ENCODE peak calls at places on chromosome 11, in five cellular contexts. E is stimulated activated naive CD8-positive, alpha-beta T cell treated with anti-CD3 and anti-CD28 coated beads, Interleukin-15, Interleukin-2, amounts not matched to agents 100 U/mL and 50 U/mL, for 24 hours; J is MM.1S; A is NCI-H1417; X is stimulated activated CD8-positive, alpha-beta memory T cell treated with anti-CD3 and anti-CD28 coated beads, Interleukin-4, amount 100 ng/mL, for 24 hours. O is an unnamed sample.

GRCh38 chr11:112174789-112175595 is at the start of gene BCO2:
- DNase-seq in E (peak; percentile 57), X (peak; percentile 24), A (peak; percentile 75), J (peak; percentile 16), O (peak; percentile 77)

GRCh38 chr11:606245-606644 is 9.5 kb downstream of the IRF7 start:
- DNase-seq in X (no peak), J (no peak), A (peak; percentile 34), E (no peak), O (no peak)

GRCh38 chr11:68420171-68420570 is 40.4 kb upstream of the PPP6R3 start:
- DNase-seq in A (no peak), E (no peak), X (no peak), J (no peak), O (no peak)

GRCh38 chr11:71432761-71433647 is 15.2 kb downstream of the DHCR7 start:
- DNase-seq in A (no peak), E (no peak), J (no peak), X (no peak), O (no peak)

GRCh38 chr11:17277024-17277584 is 565 bp downstream of the NUCB2 start:
- DNase-seq in A (peak; percentile 84), X (no peak), E (peak; percentile 57), J (peak; percentile 69), O (peak; percentile 78)

GRCh38 chr11:84290647-84291046 is 1004.5 kb upstream of the CCDC90B start:
- DNase-seq in J (no peak), A (no peak), X (no peak), E (no peak), O (no peak)

GRCh38 chr11:45026835-45027234 is 76.2 kb upstream of the TP53I11 start:
- DNase-seq in A (peak; percentile 75), J (no peak), E (no peak), X (no peak), O (no peak)

GRCh38 chr11:133819114-133819513 is 26.2 kb downstream of the SPATA19 start:
- DNase-seq in E (no peak), A (no peak), J (no peak), X (no peak), O (no peak)

GRCh38 chr11:77823775-77824174 is 2.8 kb downstream of the AAMDC start:
- DNase-seq in E (no peak), A (no peak), X (no peak), J (no peak), O (no peak)

GRCh38 chr11:6703247-6704063 is 20.3 kb upstream of the MRPL17 start:
- DNase-seq in E (no peak), J (peak; percentile 29), X (no peak), A (peak; percentile 23), O (peak; percentile 66)

GRCh38 chr11:13486926-13487660 is 8.7 kb downstream of the PTH start:
- DNase-seq in E (peak; percentile 63), X (peak; percentile 58), A (peak; percentile 41), J (no peak), O (no peak)

GRCh38 chr11:131666617-131667016 is 296.2 kb downstream of the NTM start:
- DNase-seq in A (no peak), X (no peak), J (no peak), E (no peak), O (no peak)

GRCh38 chr11:69479591-69480271 is 1.7 kb upstream of the LINC01488 start:
- DNase-seq in E (no peak), X (no peak), A (no peak), J (no peak), O (no peak)

GRCh38 chr11:73087730-73088129 is 54.4 kb downstream of the FCHSD2 start:
- DNase-seq in X (no peak), J (no peak), A (no peak), E (no peak), O (no peak)

GRCh38 chr11:250740-251299 is 14.0 kb downstream of the PSMD13 start:
- DNase-seq in X (peak; percentile 68), E (peak; percentile 78), A (no peak), J (peak; percentile 57), O (peak; percentile 82)

GRCh38 chr11:119306373-119306890 is 10.5 kb downstream of the MCAM start:
- DNase-seq in J (no peak), A (no peak), X (no peak), E (peak; percentile 38), O (no peak)

GRCh38 chr11:31806944-31807790 is 4.0 kb downstream of the PAX6 start:
- DNase-seq in X (no peak), E (no peak), J (no peak), A (no peak), O (no peak)

GRCh38 chr11:45665206-45665932 is at the start of gene CHST1:
- DNase-seq in A (peak; percentile 72), J (peak; percentile 36), X (peak; percentile 10), E (peak; percentile 36), O (no peak)

GRCh38 chr11:118610773-118611432 is 3.5 kb downstream of the PHLDB1 start:
- DNase-seq in X (peak; percentile 78), E (peak; percentile 92), A (no peak), J (peak; percentile 81), O (peak; percentile 67)

GRCh38 chr11:120121914-120122473 is 15.9 kb downstream of the TRIM29 start:
- DNase-seq in J (no peak), A (no peak), E (no peak), X (no peak), O (no peak)

GRCh38 chr11:7485136-7485853 is at the start of gene OLFML1:
- DNase-seq in E (no peak), A (no peak), J (no peak), X (no peak), O (no peak)

GRCh38 chr11:79087238-79087956 is 353.4 kb downstream of the TENM4 start:
- DNase-seq in A (no peak), J (no peak), E (no peak), X (no peak), O (no peak)

GRCh38 chr11:69878144-69878883 is 59.1 kb upstream of the FGF3 start:
- DNase-seq in A (no peak), X (no peak), E (no peak), J (no peak), O (no peak)

GRCh38 chr11:76287227-76287626 is 80.9 kb upstream of the WNT11 start:
- DNase-seq in E (no peak), A (no peak), J (no peak), X (no peak), O (no peak)

GRCh38 chr11:69080361-69080973 is 31.7 kb downstream of the TPCN2 start:
- DNase-seq in A (no peak), E (peak; percentile 24), X (no peak), J (no peak), O (no peak)

GRCh38 chr11:17601206-17602075 is 54.4 kb downstream of the OTOG start:
- DNase-seq in J (no peak), X (no peak), A (no peak), E (no peak), O (no peak)

GRCh38 chr11:66684635-66685034 is 6.9 kb upstream of the RBM4B start:
- DNase-seq in X (no peak), E (no peak), J (no peak), A (no peak), O (no peak)

GRCh38 chr11:2318707-2319106 is 16.9 kb downstream of the TSPAN32 start:
- DNase-seq in E (no peak), X (no peak), A (no peak), J (no peak), O (no peak)

GRCh38 chr11:1410366-1411291 is 20.9 kb downstream of the BRSK2 start:
- DNase-seq in E (no peak), J (no peak), A (peak; percentile 20), X (no peak), O (no peak)

GRCh38 chr11:9675691-9676090 is 11.8 kb downstream of the SWAP70 start:
- DNase-seq in E (no peak), A (no peak), X (no peak), J (no peak), O (no peak)

GRCh38 chr11:12248330-12248729 is 129.0 kb upstream of the PARVA start:
- DNase-seq in A (peak; percentile 91), E (no peak), J (no peak), X (no peak), O (no peak)

GRCh38 chr11:69216609-69217008 is 60.9 kb downstream of the SMIM38 start:
- DNase-seq in A (no peak), J (no peak), E (no peak), X (no peak), O (no peak)

GRCh38 chr11:101907826-101908225 is 7.0 kb upstream of the CEP126 start:
- DNase-seq in A (no peak), X (no peak), E (no peak), J (no peak), O (no peak)

GRCh38 chr11:128463386-128463829 is 124.0 kb downstream of the ETS1 start:
- DNase-seq in E (no peak), J (no peak), X (no peak), A (no peak), O (no peak)

GRCh38 chr11:135033545-135033944 is 621.5 kb upstream of the B3GAT1 start:
- DNase-seq in X (no peak), E (no peak), A (peak; percentile 21), J (no peak), O (no peak)

GRCh38 chr11:25247336-25247735 is 750.5 kb downstream of the LUZP2 start:
- DNase-seq in A (no peak), E (no peak), X (no peak), J (no peak), O (no peak)

GRCh38 chr11:111604392-111605009 is 2.3 kb downstream of the SIK2 start:
- DNase-seq in A (peak; percentile 16), E (no peak), X (no peak), J (peak; percentile 66), O (peak; percentile 77)

GRCh38 chr11:47539681-47540039 is 13.3 kb downstream of the CELF1 start:
- DNase-seq in X (no peak), A (no peak), E (no peak), J (no peak), O (no peak)

GRCh38 chr11:14202263-14203173 is 156.5 kb downstream of the RRAS2 start:
- DNase-seq in A (no peak), E (no peak), J (peak; percentile 68), X (no peak), O (no peak)

GRCh38 chr11:72921028-72921716 is 107.0 kb downstream of the ATG16L2 start:
- DNase-seq in X (no peak), J (no peak), E (no peak), A (no peak), O (no peak)

O was measured in NAMALWA.